ENCODE peak calls at places on chromosomes 7 and 10, in seven cellular contexts. J is WTC11, F is AG09319, T is RWPE1, H is nephron progenitor cell, R is stomach, D is B cell. I is an unnamed sample.

GRCh38 chr7:130292682-130293257 is at the start of gene CPA4:
- DNase-seq in J (no peak), F (peak), T (peak), H (no peak), R (no peak), D (no peak), I (no peak)

GRCh38 chr7:31767686-31768358 is 80.8 kb downstream of the PPP1R17 start:
- DNase-seq in J (peak), F (no peak), T (no peak), H (no peak), R (no peak), D (no peak), I (no peak)

GRCh38 chr10:103192451-103193106 is 493 bp downstream of the NT5C2 start:
- DNase-seq in J (peak), F (peak), T (peak), H (peak), R (peak), D (peak), I (peak)

GRCh38 chr7:16563281-16564022 is 36.8 kb downstream of the LRRC72 start:
- DNase-seq in J (no peak), F (no peak), T (no peak), H (no peak), R (no peak), D (no peak), I (no peak)

GRCh38 chr7:47453093-47454056 is 128.5 kb downstream of the TNS3 start:
- DNase-seq in J (no peak), F (peak), T (peak), H (no peak), R (peak), D (no peak), I (no peak)

GRCh38 chr10:28996947-28997551 is 291.8 kb upstream of the LYZL1 start:
- DNase-seq in J (no peak), F (no peak), T (no peak), H (no peak), R (no peak), D (no peak), I (no peak)

GRCh38 chr7:148944935-148945934 is 61.1 kb upstream of the EZH2 start:
- DNase-seq in J (no peak), F (peak), T (no peak), H (no peak), R (no peak), D (no peak), I (no peak)

GRCh38 chr7:33262476-33262875 is 133.1 kb downstream of the BBS9 start:
- DNase-seq in J (no peak), F (no peak), T (no peak), H (no peak), R (no peak), D (no peak), I (no peak)

GRCh38 chr10:79401015-79401921 is 44.2 kb downstream of the ZCCHC24 start:
- DNase-seq in J (no peak), F (no peak), T (no peak), H (peak), R (no peak), D (no peak), I (no peak)

GRCh38 chr10:99329238-99329890 is at the start of gene CNNM1:
- DNase-seq in J (peak), F (no peak), T (peak), H (peak), R (no peak), D (no peak), I (peak)

GRCh38 chr10:3757638-3758490 is 27.1 kb downstream of the KLF6 start:
- DNase-seq in J (no peak), F (no peak), T (peak), H (no peak), R (no peak), D (peak), I (peak)

DNA sequence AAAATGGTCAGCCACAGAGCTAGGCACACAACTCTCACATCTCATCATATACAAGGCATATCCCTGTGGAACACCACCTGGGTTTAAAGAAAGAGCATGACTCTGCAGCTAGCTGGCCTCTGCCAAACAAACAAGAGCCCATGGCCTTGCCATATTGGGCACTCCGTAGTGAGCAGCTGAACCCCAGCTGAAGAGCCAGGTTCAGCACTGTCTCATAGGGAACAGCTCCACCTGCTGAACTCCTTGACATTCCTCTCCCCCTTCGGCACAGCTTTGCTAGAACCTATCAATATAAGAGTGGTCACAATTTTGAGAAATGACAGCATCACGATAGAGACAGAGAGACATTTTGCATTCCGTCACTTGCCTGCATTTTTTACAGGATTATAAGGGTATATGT is 20.0 kb downstream of the SORCS1 start:
- DNase-seq in J (peak), F (no peak), T (no peak), H (peak), R (no peak), D (no peak), I (no peak)
- TF ChIP-seq CTCF in J (no peak), F (no peak), T (no peak), H (peak), R (no peak), D (no peak), I (no peak)

GRCh38 chr10:56449770-56450169 is 88.7 kb upstream of the ZWINT start:
- DNase-seq in J (no peak), F (no peak), T (no peak), H (no peak), R (no peak), D (no peak), I (no peak)
- TF ChIP-seq CTCF in J (no peak), F (no peak), T (no peak), H (no peak), R (no peak), D (no peak), I (peak)

GRCh38 chr7:29239638-29240037 is 45.1 kb downstream of the CHN2 start:
- DNase-seq in J (peak), F (no peak), T (no peak), H (no peak), R (no peak), D (no peak), I (peak)
- TF ChIP-seq CTCF in J (peak), F (peak), T (no peak), H (no peak), R (peak), D (peak), I (peak)

GRCh38 chr7:138167869-138168296 is 91.6 kb downstream of the AKR1D1 start:
- DNase-seq in J (no peak), F (no peak), T (no peak), H (no peak), R (no peak), D (no peak), I (no peak)

GRCh38 chr7:138166681-138167080 is 90.4 kb downstream of the AKR1D1 start:
- DNase-seq in J (no peak), F (no peak), T (no peak), H (no peak), R (no peak), D (no peak), I (no peak)

GRCh38 chr7:138169441-138169851 is 93.2 kb downstream of the AKR1D1 start:
- DNase-seq in J (peak), F (no peak), T (no peak), H (no peak), R (no peak), D (no peak), I (no peak)

GRCh38 chr7:138164804-138165203 is 88.5 kb downstream of the AKR1D1 start:
- DNase-seq in J (no peak), F (no peak), T (no peak), H (no peak), R (no peak), D (no peak), I (no peak)

GRCh38 chr7:138167222-138167621 is 91.0 kb downstream of the AKR1D1 start:
- DNase-seq in J (no peak), F (no peak), T (no peak), H (no peak), R (no peak), D (no peak), I (no peak)
- TF ChIP-seq CTCF in J (no peak), F (no peak), T (no peak), H (no peak), R (no peak), D (no peak), I (no peak)

DNA sequence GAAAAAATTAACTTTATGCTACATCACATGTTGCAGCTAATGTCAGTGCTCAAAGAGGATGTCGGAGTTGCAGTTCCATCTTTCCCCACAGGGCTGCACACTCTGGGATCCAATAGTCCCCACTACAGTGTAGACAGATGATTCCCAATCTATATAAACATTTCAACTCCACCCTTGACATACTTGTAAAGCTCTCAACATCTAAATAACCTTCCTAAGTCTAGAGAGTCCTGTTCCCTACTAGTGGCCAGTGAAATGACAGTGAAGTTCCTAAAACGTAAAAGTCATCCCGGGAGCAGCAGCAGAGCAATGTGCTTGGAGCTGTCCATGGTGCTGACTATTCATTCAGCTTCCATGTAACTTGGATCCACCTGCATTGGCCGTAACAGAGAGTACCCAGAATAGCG is 145.1 kb downstream of the GRM8 start:
- DNase-seq in J (peak), F (no peak), T (peak), H (peak), R (peak), D (no peak), I (peak)
- TF ChIP-seq CTCF in J (peak), F (no peak), T (peak), H (peak), R (peak), D (no peak), I (peak)

DNA sequence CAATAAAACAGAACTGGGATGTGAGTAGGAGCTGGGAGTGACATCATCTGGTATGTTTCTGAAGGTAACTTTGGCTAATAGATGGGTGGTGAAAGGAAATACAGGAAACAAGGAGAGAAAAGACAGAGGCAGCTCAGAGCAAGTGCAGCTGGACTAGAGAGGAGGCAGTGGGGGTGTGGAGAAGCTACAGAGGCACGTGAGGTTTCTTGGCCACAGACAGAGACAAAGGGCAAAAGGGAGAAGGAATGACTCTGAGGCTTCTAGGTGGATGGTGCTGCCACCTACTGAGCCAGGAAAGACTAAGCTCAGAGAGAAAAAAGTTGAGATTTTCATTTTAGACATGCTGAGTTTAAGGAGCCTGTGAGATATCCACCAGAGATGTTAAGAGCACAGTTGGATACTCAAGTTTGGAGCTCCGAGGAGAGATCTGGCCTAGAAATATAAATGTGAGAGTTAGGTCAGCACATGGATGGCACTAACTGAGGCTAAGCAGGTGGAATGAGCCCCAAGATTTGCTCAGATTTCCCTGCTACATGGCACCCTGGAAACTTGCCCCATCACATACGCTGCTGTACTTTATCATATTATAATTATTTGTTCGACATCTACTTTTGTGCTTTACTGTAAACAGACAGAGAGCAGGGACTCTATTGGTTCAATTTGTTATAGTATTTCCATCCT is 293.0 kb upstream of the IMMP2L start:
- DNase-seq in J (peak), F (peak), T (peak), H (no peak), R (peak), D (no peak), I (peak)
- TF ChIP-seq CTCF in J (no peak), F (peak), T (peak), H (peak), R (no peak), D (no peak), I (peak)

GRCh38 chr10:68302503-68302823 is 29.4 kb upstream of the HNRNPH3 start:
- DNase-seq in J (no peak), F (no peak), T (no peak), H (no peak), R (no peak), D (no peak), I (no peak)
- TF ChIP-seq CTCF in J (no peak), F (no peak), T (peak), H (no peak), R (no peak), D (peak), I (no peak)

I was measured in GM13977.